ENCODE peak calls at places on chromosomes 1 and 21, in four cellular contexts. Y is GM12878, P is K562, Q is H1. O is an unnamed sample.

GRCh38 chr1:56438901-56439551 is 140.3 kb downstream of the PLPP3 start:
- DNase-seq in Q (no peak), P (no peak), Y (no peak), O (no peak)

GRCh38 chr1:99503276-99503747 is 142.6 kb upstream of the PALMD start:
- DNase-seq in Y (no peak), P (peak; percentile 11), Q (no peak), O (no peak)

GRCh38 chr21:44883250-44883649 is 9.8 kb upstream of the PTTG1IP start:
- DNase-seq in Q (no peak), P (no peak), Y (no peak), O (no peak)

GRCh38 chr1:160806109-160806665 is 10.2 kb downstream of the LY9 start:
- DNase-seq in Y (no peak), Q (no peak), P (no peak), O (no peak)

GRCh38 chr1:153968972-153969371 is 1.3 kb downstream of the CREB3L4 start:
- DNase-seq in Y (no peak), Q (no peak), P (no peak), O (no peak)

GRCh38 chr1:213852107-213852506 is 135.7 kb upstream of the PROX1 start:
- DNase-seq in P (no peak), Y (no peak), Q (no peak), O (no peak)

GRCh38 chr1:109718495-109718894 is 6.4 kb downstream of the GSTM5 start:
- DNase-seq in Y (no peak), Q (no peak), P (peak; percentile 44), O (peak; percentile 65)

GRCh38 chr1:194175251-194175650 is 988.8 kb upstream of the B3GALT2 start:
- DNase-seq in P (no peak), Q (no peak), Y (no peak), O (no peak)

GRCh38 chr1:26281971-26282693 is 2.2 kb downstream of the SH3BGRL3 start:
- DNase-seq in P (peak; percentile 42), Y (no peak), Q (peak; percentile 87), O (no peak)

GRCh38 chr1:30807318-30808066 is 49.9 kb upstream of the LAPTM5 start:
- DNase-seq in Q (no peak), Y (no peak), P (no peak), O (no peak)

GRCh38 chr21:30306821-30307330 is 13.2 kb downstream of the KRTAP26-1 start:
- DNase-seq in Q (no peak), P (no peak), Y (no peak), O (no peak)

GRCh38 chr1:38740543-38740942 is 119.0 kb downstream of the RRAGC start:
- DNase-seq in Y (no peak), Q (no peak), P (no peak), O (no peak)

GRCh38 chr1:3903141-3904005 is 3.3 kb upstream of the C1orf174 start:
- DNase-seq in Y (no peak), P (no peak), Q (no peak), O (peak; percentile 57)

GRCh38 chr1:18249691-18250090 is 142.1 kb downstream of the IGSF21 start:
- DNase-seq in P (no peak), Q (no peak), Y (no peak), O (no peak)

GRCh38 chr1:183205196-183205781 is 19.2 kb downstream of the LAMC2 start:
- DNase-seq in Q (no peak), Y (no peak), P (no peak), O (no peak)

GRCh38 chr1:67939942-67940341 is 106.7 kb upstream of the GNG12 start:
- DNase-seq in Y (no peak), P (no peak), Q (no peak), O (no peak)

GRCh38 chr1:50620680-50621329 is 197.6 kb upstream of the DMRTA2 start:
- DNase-seq in Y (no peak), Q (peak; percentile 65), P (no peak), O (peak; percentile 45)

GRCh38 chr1:224867715-224868114 is 61.8 kb upstream of the DNAH14 start:
- DNase-seq in P (no peak), Y (no peak), Q (no peak), O (no peak)

GRCh38 chr1:231612393-231613089 is 14.0 kb upstream of the DISC1 start:
- DNase-seq in Q (no peak), Y (peak; percentile 49), P (no peak), O (no peak)

GRCh38 chr1:161721738-161722343 is 497 bp downstream of the FCRLB start:
- DNase-seq in Q (no peak), Y (no peak), P (peak; percentile 67), O (no peak)

GRCh38 chr1:90710579-90711536 is 6.2 kb downstream of the BARHL2 start:
- DNase-seq in P (no peak), Y (no peak), Q (peak; percentile 76), O (no peak)

GRCh38 chr1:86061660-86062059 is 94.9 kb downstream of the COL24A1 start:
- DNase-seq in P (no peak), Y (no peak), Q (no peak), O (no peak)

GRCh38 chr1:198295975-198296374 is 139.2 kb downstream of the NEK7 start:
- DNase-seq in Y (no peak), P (no peak), Q (no peak), O (no peak)

GRCh38 chr1:26783646-26784022 is 4.1 kb upstream of the PIGV start:
- DNase-seq in Y (no peak), P (no peak), Q (no peak), O (no peak)

GRCh38 chr1:26820784-26821269 is 5.7 kb upstream of the ZDHHC18 start:
- DNase-seq in Q (no peak), Y (peak; percentile 77), P (peak; percentile 26), O (peak; percentile 52)

GRCh38 chr1:19425643-19426245 is 59.6 kb downstream of the CAPZB start:
- DNase-seq in Q (no peak), P (no peak), Y (no peak), O (peak; percentile 84)

GRCh38 chr1:43582162-43582566 is 51.5 kb downstream of the PTPRF start:
- DNase-seq in Q (no peak), P (peak; percentile 72), Y (peak; percentile 54), O (peak; percentile 64)

GRCh38 chr1:24970399-24970753 is 40.3 kb upstream of the RUNX3 start:
- DNase-seq in P (no peak), Y (no peak), Q (no peak), O (peak; percentile 28)

GRCh38 chr1:117181630-117182041 is 29.1 kb downstream of the VTCN1 start:
- DNase-seq in P (no peak), Q (no peak), Y (no peak), O (no peak)

GRCh38 chr1:235075121-235075954 is 53.3 kb downstream of the TOMM20 start:
- DNase-seq in Y (peak; percentile 98), Q (no peak), P (no peak), O (peak; percentile 89)

GRCh38 chr1:35707253-35708178 is 11.2 kb downstream of the C1orf216 start:
- DNase-seq in Y (no peak), P (peak; percentile 93), Q (peak; percentile 79), O (no peak)

GRCh38 chr1:222040163-222040900 is 298.4 kb upstream of the DUSP10 start:
- DNase-seq in Q (no peak), Y (no peak), P (no peak), O (no peak)

GRCh38 chr21:31731802-31732537 is at the start of gene SCAF4:
- DNase-seq in P (peak; percentile 96), Q (peak; percentile 84), Y (peak; percentile 28), O (peak; percentile 77)

GRCh38 chr1:240044620-240045019 is 47.1 kb upstream of the FMN2 start:
- DNase-seq in Q (no peak), Y (no peak), P (no peak), O (no peak)

GRCh38 chr1:15313012-15313411 is 66.0 kb downstream of the FHAD1 start:
- DNase-seq in Q (no peak), Y (no peak), P (no peak), O (no peak)
- TF ChIP-seq HDAC6 in Q (no peak), Y (no peak), P (no peak), O (no peak)

GRCh38 chr1:1355376-1355775 is 3.0 kb downstream of the MXRA8 start:
- DNase-seq in P (no peak), Q (peak; percentile 74), Y (no peak), O (no peak)

GRCh38 chr1:1354271-1355247 is 3.8 kb downstream of the MXRA8 start:
- DNase-seq in P (no peak), Y (no peak), Q (peak; percentile 69), O (no peak)

GRCh38 chr1:1356796-1357401 is 1.5 kb downstream of the MXRA8 start:
- DNase-seq in Q (no peak), P (no peak), Y (no peak), O (no peak)

GRCh38 chr1:1357871-1358432 is 403 bp downstream of the MXRA8 start:
- DNase-seq in P (no peak), Q (no peak), Y (no peak), O (no peak)

GRCh38 chr1:1356166-1356795 is 2.1 kb downstream of the MXRA8 start:
- DNase-seq in Q (no peak), Y (no peak), P (no peak), O (no peak)
- TF ChIP-seq HDAC6 in Q (no peak), Y (no peak), P (no peak), O (no peak)

DNA sequence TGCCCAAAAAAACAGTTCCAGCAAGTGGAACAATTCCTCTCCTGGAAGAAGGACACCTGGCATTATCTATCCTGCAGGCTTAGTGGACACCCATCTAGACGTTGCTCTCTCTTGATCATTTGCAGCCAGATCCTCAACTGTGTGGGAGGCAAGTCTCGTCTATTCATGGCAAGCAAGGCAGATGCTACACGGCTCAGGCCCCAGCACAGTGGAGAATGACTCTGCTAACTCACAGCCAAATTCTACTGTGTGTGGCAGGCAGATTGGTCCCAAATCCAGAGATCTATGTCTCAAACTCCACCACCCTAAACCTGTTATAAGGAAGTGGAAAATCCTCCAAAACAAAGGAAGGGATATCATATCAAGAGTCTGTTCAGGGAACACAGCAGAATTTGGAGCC is 7.0 kb downstream of the TNNT2 start:
- DNase-seq in Q (no peak), Y (no peak), P (no peak), O (no peak)
- TF ChIP-seq HDAC6 in Q (no peak), Y (no peak), P (no peak), O (no peak)

DNA sequence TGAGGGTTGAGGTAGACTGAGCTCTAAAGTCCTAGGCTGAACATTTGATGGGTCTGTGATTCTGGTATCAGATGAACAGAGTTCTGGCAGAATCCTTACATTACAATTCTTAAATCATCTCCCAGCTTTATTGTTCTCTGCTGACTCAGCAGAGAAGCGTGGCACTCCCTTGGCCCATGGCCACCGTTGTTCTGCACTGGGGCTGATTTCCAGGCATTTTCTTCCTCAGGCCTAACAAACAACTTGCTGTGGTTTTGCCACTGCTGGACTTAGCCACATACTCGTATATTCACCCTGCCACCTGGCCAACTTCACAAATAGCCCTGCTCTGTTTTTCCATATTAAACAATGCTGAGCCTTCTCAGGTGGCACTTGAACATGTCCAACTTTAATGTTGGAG is 223.2 kb downstream of the TNR start:
- DNase-seq in Q (no peak), Y (no peak), P (no peak), O (no peak)
- TF ChIP-seq HDAC6 in Q (no peak), Y (no peak), P (no peak), O (no peak)

GRCh38 chr1:79614762-79615161 is 608.2 kb upstream of the ADGRL4 start:
- DNase-seq in P (no peak), Q (no peak), Y (no peak), O (no peak)
- TF ChIP-seq HDAC6 in P (no peak), Q (no peak), Y (no peak), O (no peak)